ENCODE peak calls at places on chromosome 12, in seven cellular contexts. F is MM.1S, O is OCI-LY7, G is GM23248, U is endothelial cell of umbilical vein, I is SK-N-SH, X is PC-9. Z is an unnamed sample.

GRCh38 chr12:12723681-12724420 is 6.7 kb downstream of the CDKN1B start:
- DNase-seq in O (peak; percentile 52), G (peak; percentile 65), I (peak; percentile 76), F (peak; percentile 52), X (peak; percentile 33), U (peak; percentile 57), Z (peak; percentile 65)

GRCh38 chr12:112564160-112564559 is 145.4 kb downstream of the PTPN11 start:
- DNase-seq in X (no peak), I (no peak), O (no peak), G (no peak), U (no peak), F (no peak), Z (no peak)

GRCh38 chr12:66144796-66145754 is 14.5 kb upstream of the LLPH start:
- DNase-seq in G (peak; percentile 82), I (peak; percentile 39), X (peak; percentile 27), O (peak; percentile 44), F (peak; percentile 66), U (peak; percentile 88), Z (no peak)

GRCh38 chr12:15122349-15122748 is 98.9 kb downstream of the RERG start:
- DNase-seq in U (no peak), F (peak; percentile 51), O (no peak), X (no peak), I (no peak), G (no peak), Z (no peak)

GRCh38 chr12:77980782-77981181 is 150.1 kb downstream of the NAV3 start:
- DNase-seq in I (no peak), U (peak; percentile 48), F (no peak), G (peak; percentile 37), O (no peak), X (no peak), Z (no peak)

GRCh38 chr12:109987615-109988014 is 8.6 kb downstream of the GIT2 start:
- DNase-seq in U (no peak), G (no peak), F (no peak), X (no peak), O (no peak), I (no peak), Z (no peak)

GRCh38 chr12:29547844-29548243 is 50.4 kb upstream of the OVCH1 start:
- DNase-seq in I (no peak), U (no peak), O (no peak), X (no peak), G (no peak), F (no peak), Z (no peak)

GRCh38 chr12:102629262-102629888 is 149.0 kb upstream of the IGF1 start:
- DNase-seq in I (no peak), F (no peak), U (no peak), O (no peak), X (no peak), G (peak; percentile 64), Z (no peak)

GRCh38 chr12:27261866-27262265 is 17.8 kb downstream of the STK38L start:
- DNase-seq in G (no peak), U (no peak), F (no peak), O (no peak), X (no peak), I (no peak), Z (no peak)

GRCh38 chr12:60279224-60279623 is 683.4 kb downstream of the SLC16A7 start:
- DNase-seq in O (no peak), U (peak; percentile 88), F (no peak), X (no peak), I (no peak), G (peak; percentile 45), Z (no peak)

GRCh38 chr12:6605425-6606330 is 1.5 kb downstream of the CHD4 start:
- DNase-seq in G (peak; percentile 81), U (peak; percentile 15), X (peak; percentile 31), O (peak; percentile 52), I (peak; percentile 45), F (peak; percentile 58), Z (peak; percentile 62)

GRCh38 chr12:111446631-111447570 is 41.2 kb downstream of the SH2B3 start:
- DNase-seq in I (no peak), U (no peak), F (no peak), O (no peak), X (no peak), G (no peak), Z (peak; percentile 3)

GRCh38 chr12:104630230-104630670 is 173.5 kb downstream of the CHST11 start:
- DNase-seq in O (no peak), X (no peak), G (no peak), F (no peak), I (no peak), U (no peak), Z (no peak)

GRCh38 chr12:122003646-122004611 is 17.8 kb upstream of the BCL7A start:
- DNase-seq in O (peak; percentile 99), U (no peak), X (no peak), F (no peak), I (no peak), G (peak; percentile 62), Z (peak; percentile 96)

GRCh38 chr12:89529738-89530137 is 3.9 kb upstream of the POC1B start:
- DNase-seq in F (peak; percentile 57), U (peak; percentile 73), I (peak; percentile 69), X (no peak), O (peak; percentile 58), G (peak; percentile 71), Z (no peak)

GRCh38 chr12:87779016-87779415 is 250.2 kb downstream of the C12orf50 start:
- DNase-seq in O (no peak), F (no peak), G (no peak), U (no peak), I (no peak), X (no peak), Z (no peak)

GRCh38 chr12:50074936-50075807 is 10.0 kb upstream of the SMARCD1 start:
- DNase-seq in O (peak; percentile 83), X (peak; percentile 84), I (peak; percentile 92), F (peak; percentile 78), G (peak; percentile 89), U (peak; percentile 82), Z (peak; percentile 81)

GRCh38 chr12:111262277-111262676 is 106.6 kb downstream of the PHETA1 start:
- DNase-seq in X (no peak), G (no peak), I (no peak), U (no peak), O (no peak), F (no peak), Z (no peak)

GRCh38 chr12:128811806-128812205 is 12.0 kb downstream of the SLC15A4 start:
- DNase-seq in X (no peak), F (no peak), I (no peak), G (no peak), U (no peak), O (no peak), Z (no peak)

GRCh38 chr12:80188566-80188965 is 89.2 kb downstream of the OTOGL start:
- DNase-seq in X (no peak), O (no peak), G (no peak), U (no peak), I (no peak), F (no peak), Z (no peak)

GRCh38 chr12:79988368-79988767 is 53.5 kb upstream of the PPP1R12A start:
- DNase-seq in U (no peak), G (peak; percentile 81), I (no peak), O (no peak), F (no peak), X (no peak), Z (no peak)

GRCh38 chr12:69247253-69248018 is 8.1 kb downstream of the CPSF6 start:
- DNase-seq in O (no peak), F (no peak), U (no peak), G (no peak), I (no peak), X (no peak), Z (no peak)
- H4K20me1 ChIP-seq in O (peaks cover 56% of the 10 kb centered on the region), F (peaks cover 84% of the 10 kb centered on the region), U (peaks cover 16% of the 10 kb centered on the region), G (peaks cover 32% of the 10 kb centered on the region), I (peaks cover 93% of the 10 kb centered on the region), X (peaks cover 82% of the 10 kb centered on the region), Z (peaks cover 86% of the 10 kb centered on the region)

DNA sequence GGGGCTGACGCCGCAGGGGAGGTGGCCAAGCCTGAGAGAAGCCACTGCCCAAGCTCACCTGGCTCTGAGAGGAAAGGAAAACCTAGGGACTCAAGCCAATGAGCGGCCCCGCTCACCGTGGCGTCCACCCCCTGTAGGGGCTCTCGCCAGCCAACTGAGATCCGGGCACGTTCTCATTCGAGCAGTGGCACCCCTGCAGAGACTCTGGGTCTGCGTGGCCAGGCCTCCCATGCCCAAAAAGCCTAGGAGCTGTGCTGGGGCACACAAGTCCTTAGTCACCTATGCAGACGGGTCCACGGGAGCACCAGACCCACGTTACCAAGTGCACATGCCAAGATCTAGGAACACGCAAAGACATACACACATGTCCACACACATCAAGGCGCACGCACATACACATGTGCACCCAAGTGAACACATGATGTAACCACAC is 106.2 kb downstream of the NCOR2 start:
- DNase-seq in G (no peak), I (no peak), X (no peak), U (no peak), F (no peak), O (no peak), Z (no peak)
- H4K20me1 ChIP-seq in G (no peaks in the 10 kb centered on the region), I (peaks cover 53% of the 10 kb centered on the region), X (no peaks in the 10 kb centered on the region), U (no peaks in the 10 kb centered on the region), F (no peaks in the 10 kb centered on the region), O (no peaks in the 10 kb centered on the region), Z (peaks cover 76% of the 10 kb centered on the region)

DNA sequence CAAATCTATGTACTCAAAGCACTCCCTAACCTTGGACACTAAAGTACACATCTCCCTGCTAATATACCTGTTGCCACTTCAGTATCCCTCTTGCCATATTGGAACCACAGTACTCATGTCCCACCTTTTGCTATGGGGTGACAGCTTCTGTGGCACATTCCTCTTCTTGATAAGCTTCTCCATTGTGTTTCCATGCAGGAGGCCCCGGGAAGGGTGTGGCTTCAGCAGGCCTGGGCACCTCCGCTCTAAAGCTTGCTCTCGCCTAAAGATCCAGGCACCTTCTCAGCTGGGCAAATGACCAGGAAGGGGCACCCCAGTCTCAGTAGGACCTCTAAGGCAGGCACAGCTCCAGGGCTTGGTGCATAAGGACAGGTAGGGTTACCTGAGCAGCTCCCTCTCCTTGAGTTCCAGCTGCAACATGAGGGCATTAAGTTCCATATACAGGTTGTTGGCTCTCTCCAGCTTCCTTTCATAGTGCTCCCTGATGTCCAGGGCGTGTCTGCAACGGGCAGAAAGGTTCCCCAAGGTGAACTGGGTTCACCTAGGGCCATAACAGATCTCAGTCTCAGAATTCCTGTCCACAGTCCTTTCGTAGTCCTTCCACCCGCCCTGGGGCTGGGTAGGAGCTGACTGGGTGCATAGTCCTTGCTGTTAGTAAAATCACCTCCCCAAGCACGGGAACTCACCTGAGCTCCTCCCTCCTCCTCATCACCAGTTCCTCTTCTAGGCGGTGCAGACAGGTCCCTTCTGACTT is 15.9 kb downstream of the MAP3K12 start:
- DNase-seq in F (no peak), G (no peak), X (no peak), O (no peak), I (no peak), U (no peak), Z (peak; percentile 26)
- H4K20me1 ChIP-seq in F (peaks cover 7% of the 10 kb centered on the region), G (peaks cover 7% of the 10 kb centered on the region), X (peaks cover 45% of the 10 kb centered on the region), O (peaks cover 4% of the 10 kb centered on the region), I (peaks cover 51% of the 10 kb centered on the region), U (no peaks in the 10 kb centered on the region), Z (peaks cover 52% of the 10 kb centered on the region)

DNA sequence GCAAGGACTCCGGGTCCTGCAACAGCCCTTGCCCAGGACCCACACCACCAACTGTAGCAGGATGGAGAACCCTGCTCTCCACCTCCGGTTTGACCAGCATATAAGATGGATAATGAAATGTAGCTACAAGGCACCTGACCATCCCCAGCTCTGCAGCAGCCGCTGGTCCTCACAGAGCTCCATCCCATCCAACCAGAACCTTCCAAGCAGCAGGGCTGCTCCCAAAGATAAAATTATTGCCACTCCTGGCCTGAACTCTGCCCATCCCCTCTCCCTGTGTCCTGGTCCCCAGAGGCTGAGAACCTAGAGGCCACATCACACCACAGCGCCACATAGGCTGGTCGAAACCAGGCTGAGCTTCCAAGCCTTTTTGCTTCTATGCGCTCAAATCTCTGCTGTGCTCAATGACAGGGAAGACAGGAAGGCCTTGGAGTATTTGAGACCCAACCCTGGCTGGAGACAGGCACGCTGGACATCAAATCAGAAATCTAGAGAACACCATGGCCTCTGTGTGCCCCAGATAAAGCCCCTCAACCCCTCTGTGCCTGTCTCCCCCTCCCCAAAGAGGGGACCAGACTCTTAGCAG is 4.2 kb downstream of the CDK2AP1 start:
- DNase-seq in U (no peak), X (no peak), F (no peak), O (no peak), I (peak; percentile 49), G (no peak), Z (no peak)
- H4K20me1 ChIP-seq in U (no peaks in the 10 kb centered on the region), X (no peaks in the 10 kb centered on the region), F (no peaks in the 10 kb centered on the region), O (no peaks in the 10 kb centered on the region), I (peaks cover 36% of the 10 kb centered on the region), G (no peaks in the 10 kb centered on the region), Z (peaks cover 14% of the 10 kb centered on the region)

Z was measured in DND-41.